ENCODE peak calls at places on chromosomes 3 and 15, in four cellular contexts. R is Daoy, I is iris pigment epithelial cell, M is memory B cell. U is an unnamed sample.

GRCh38 chr15:51184637-51185036 is 89.9 kb upstream of the TNFAIP8L3 start:
- DNase-seq in R (no peak), M (no peak), I (no peak), U (no peak)

GRCh38 chr3:107992976-107993684 is 97.7 kb downstream of the CD47 start:
- DNase-seq in I (peak), M (no peak), R (peak), U (no peak)

GRCh38 chr15:53978248-53978906 is at the start of gene UNC13C:
- DNase-seq in R (no peak), M (no peak), I (peak), U (no peak)

GRCh38 chr3:13795816-13796215 is 84.1 kb downstream of the WNT7A start:
- DNase-seq in M (no peak), I (no peak), R (no peak), U (no peak)

GRCh38 chr3:56908004-56908403 is 106.3 kb upstream of the ARHGEF3 start:
- DNase-seq in M (no peak), I (no peak), R (no peak), U (no peak)

GRCh38 chr15:40330368-40330836 is 6.9 kb downstream of the INAFM2 start:
- DNase-seq in R (peak), M (no peak), I (no peak), U (no peak)

GRCh38 chr15:35994861-35995260 is 448.9 kb upstream of the DPH6 start:
- DNase-seq in R (no peak), M (no peak), I (no peak), U (no peak)

GRCh38 chr15:82894971-82895520 is 57.5 kb downstream of the HOMER2 start:
- DNase-seq in M (no peak), I (peak), R (no peak), U (no peak)

GRCh38 chr3:171116365-171116764 is 89.8 kb upstream of the SLC2A2 start:
- DNase-seq in R (peak), I (no peak), M (no peak), U (no peak)

GRCh38 chr15:29822685-29823459 is 604 bp upstream of the TJP1 start:
- DNase-seq in R (peak), M (no peak), I (peak), U (peak)

GRCh38 chr15:80536231-80536630 is 132.0 kb downstream of the ARNT2 start:
- DNase-seq in I (no peak), R (no peak), M (no peak), U (peak)

GRCh38 chr15:63348392-63348791 is 33.3 kb downstream of the CA12 start:
- DNase-seq in R (peak), M (no peak), I (peak), U (no peak)

GRCh38 chr3:159765860-159766294 is 222.8 kb upstream of the IL12A start:
- DNase-seq in R (no peak), M (no peak), I (no peak), U (no peak)

GRCh38 chr3:65348596-65348995 is 660.8 kb upstream of the ADAMTS9 start:
- DNase-seq in M (no peak), R (no peak), I (peak), U (no peak)

GRCh38 chr15:35194296-35194695 is 109.2 kb upstream of the NANOGP8 start:
- DNase-seq in R (no peak), M (no peak), I (peak), U (no peak)

GRCh38 chr3:54670269-54671000 is 257.4 kb downstream of the LRTM1 start:
- DNase-seq in M (no peak), R (no peak), I (no peak), U (no peak)

U was measured in esophagus muscularis mucosa.